ENCODE peak calls at places on chromosome 22, in seven cellular contexts. A, V, M, Q, S, I and U are unnamed samples.

GRCh38 chr22:37806409-37807338 is 1.1 kb upstream of the GCAT start:
- DNase-seq in S (peak; percentile 48), I (no peak), M (no peak), A (no peak), Q (no peak), V (peak; percentile 47), U (no peak)

GRCh38 chr22:27987557-27987956 is 68.5 kb upstream of the PITPNB start:
- DNase-seq in A (no peak), I (no peak), V (no peak), M (no peak), S (no peak), Q (no peak), U (no peak)

GRCh38 chr22:19004471-19004870 is 68.4 kb upstream of the PRODH start:
- DNase-seq in S (no peak), V (no peak), Q (no peak), M (no peak), I (no peak), A (no peak), U (no peak)

GRCh38 chr22:32573991-32574390 is 99.4 kb downstream of the FBXO7 start:
- DNase-seq in I (no peak), A (no peak), Q (no peak), M (no peak), S (no peak), V (no peak), U (no peak)

GRCh38 chr22:30305519-30305905 is 16.2 kb upstream of the CASTOR1 start:
- DNase-seq in I (no peak), M (peak; percentile 44), A (no peak), S (no peak), V (no peak), Q (no peak), U (no peak)

GRCh38 chr22:35930933-35931332 is 97.7 kb downstream of the RBFOX2 start:
- DNase-seq in V (peak; percentile 56), S (no peak), I (peak; percentile 6), A (no peak), M (no peak), Q (peak; percentile 38), U (peak; percentile 13)

GRCh38 chr22:22195265-22196017 is 49.1 kb upstream of the VPREB1 start:
- DNase-seq in I (peak; percentile 81), M (peak; percentile 80), S (peak; percentile 31), A (no peak), V (peak; percentile 96), Q (peak; percentile 37), U (peak; percentile 71)

GRCh38 chr22:39205344-39206021 is 39.3 kb downstream of the PDGFB start:
- DNase-seq in S (no peak), V (no peak), I (no peak), Q (no peak), M (no peak), A (no peak), U (no peak)

GRCh38 chr22:39181778-39182177 is 29.3 kb upstream of the CBX7 start:
- DNase-seq in M (no peak), V (no peak), A (no peak), S (no peak), Q (no peak), I (no peak), U (no peak)

GRCh38 chr22:40653361-40653760 is 16.8 kb upstream of the MRTFA start:
- DNase-seq in M (no peak), S (no peak), I (no peak), A (no peak), V (no peak), Q (no peak), U (no peak)

GRCh38 chr22:49427341-49427740 is 400.3 kb downstream of the BRD1 start:
- DNase-seq in I (no peak), Q (no peak), A (no peak), S (no peak), V (no peak), M (no peak), U (no peak)

GRCh38 chr22:29093501-29093921 is 20.7 kb downstream of the KREMEN1 start:
- DNase-seq in S (no peak), Q (no peak), A (no peak), V (no peak), M (no peak), I (no peak), U (no peak)

GRCh38 chr22:17281026-17281809 is 62.0 kb upstream of the ADA2 start:
- DNase-seq in S (no peak), Q (no peak), M (no peak), I (no peak), V (no peak), A (peak; percentile 21), U (peak; percentile 39)

GRCh38 chr22:48782817-48783511 is 1044.7 kb downstream of the BRD1 start:
- DNase-seq in Q (no peak), S (no peak), I (no peak), V (no peak), M (no peak), A (peak; percentile 65), U (peak; percentile 26)

GRCh38 chr22:47463220-47463619 is 700.8 kb downstream of the TBC1D22A start:
- DNase-seq in S (no peak), Q (no peak), M (no peak), A (no peak), V (no peak), I (no peak), U (no peak)

GRCh38 chr22:35850831-35851230 is 133.2 kb downstream of the APOL5 start:
- DNase-seq in Q (no peak), S (no peak), A (no peak), M (no peak), V (no peak), I (no peak), U (no peak)

GRCh38 chr22:38136607-38137006 is 26.1 kb upstream of the BAIAP2L2 start:
- DNase-seq in S (no peak), A (no peak), I (no peak), V (no peak), Q (no peak), M (no peak), U (no peak)

GRCh38 chr22:50498322-50498861 is 9.1 kb downstream of the LMF2 start:
- DNase-seq in Q (peak; percentile 29), M (peak; percentile 68), I (peak; percentile 61), V (peak; percentile 91), A (no peak), S (peak; percentile 38), U (peak; percentile 68)

GRCh38 chr22:37287550-37287951 is 5.2 kb downstream of the CYTH4 start:
- DNase-seq in S (no peak), I (no peak), Q (no peak), M (no peak), A (no peak), V (no peak), U (no peak)

GRCh38 chr22:44147821-44148574 is 32.7 kb upstream of the PARVG start:
- DNase-seq in A (no peak), M (no peak), S (no peak), Q (no peak), V (peak; percentile 97), I (no peak), U (no peak)

GRCh38 chr22:46758098-46758497 is 4.4 kb upstream of the TBC1D22A start:
- DNase-seq in V (no peak), S (no peak), A (peak; percentile 13), I (no peak), M (no peak), Q (no peak), U (no peak)

GRCh38 chr22:31739795-31740201 is 10.1 kb downstream of the PRR14L start:
- DNase-seq in A (no peak), V (no peak), M (no peak), Q (peak; percentile 27), I (no peak), S (no peak), U (no peak)

GRCh38 chr22:33000342-33001280 is 57.6 kb downstream of the SYN3 start:
- DNase-seq in A (peak; percentile 90), Q (no peak), I (peak; percentile 69), M (peak; percentile 15), S (peak; percentile 65), V (peak; percentile 92), U (peak; percentile 6)

GRCh38 chr22:28034760-28035401 is 115.8 kb upstream of the PITPNB start:
- DNase-seq in I (peak; percentile 96), Q (peak; percentile 85), S (peak; percentile 76), A (peak; percentile 91), V (no peak), M (no peak), U (peak; percentile 77)